ENCODE peak calls at places on chromosomes 5 and 9, in six cellular contexts. One of them, this sample, is unnamed.

GRCh38 chr9:86865957-86866356 is 81.3 kb downstream of the GAS1 start:
- DNase-seq in lung: no peak
- DNase-seq in CD8-positive, alpha-beta T cell: no peak
- DNase-seq in GM12865: no peak
- DNase-seq in cardiac muscle cell: no peak
- DNase-seq in RWPE2: no peak
- DNase-seq in this sample: no peak

GRCh38 chr9:36665921-36666429 is 93.3 kb downstream of the MELK start:
- DNase-seq in GM12865: peak; percentile 54
- DNase-seq in lung: no peak
- DNase-seq in CD8-positive, alpha-beta T cell: no peak
- DNase-seq in cardiac muscle cell: no peak
- DNase-seq in RWPE2: no peak
- DNase-seq in this sample: peak; percentile 45

GRCh38 chr9:112894699-112895098 is 4.0 kb upstream of the SLC46A2 start:
- DNase-seq in cardiac muscle cell: no peak
- DNase-seq in lung: no peak
- DNase-seq in RWPE2: no peak
- DNase-seq in GM12865: no peak
- DNase-seq in CD8-positive, alpha-beta T cell: no peak
- DNase-seq in this sample: no peak

GRCh38 chr5:142904421-142904820 is 134.2 kb downstream of the ARHGAP26 start:
- DNase-seq in RWPE2: peak; percentile 82
- DNase-seq in cardiac muscle cell: no peak
- DNase-seq in lung: no peak
- DNase-seq in GM12865: no peak
- DNase-seq in CD8-positive, alpha-beta T cell: no peak
- DNase-seq in this sample: no peak

GRCh38 chr5:9653811-9654210 is 23.7 kb upstream of the TAS2R1 start:
- DNase-seq in lung: no peak
- DNase-seq in CD8-positive, alpha-beta T cell: no peak
- DNase-seq in cardiac muscle cell: peak; percentile 78
- DNase-seq in GM12865: peak; percentile 67
- DNase-seq in RWPE2: no peak
- DNase-seq in this sample: peak; percentile 94

GRCh38 chr9:124284940-124285441 is 27.2 kb downstream of the NEK6 start:
- DNase-seq in cardiac muscle cell: no peak
- DNase-seq in GM12865: no peak
- DNase-seq in RWPE2: no peak
- DNase-seq in CD8-positive, alpha-beta T cell: no peak
- DNase-seq in lung: no peak
- DNase-seq in this sample: peak; percentile 70

GRCh38 chr9:127049044-127049443 is 73.4 kb downstream of the ANGPTL2 start:
- DNase-seq in CD8-positive, alpha-beta T cell: peak; percentile 3
- DNase-seq in lung: peak; percentile 49
- DNase-seq in cardiac muscle cell: no peak
- DNase-seq in RWPE2: no peak
- DNase-seq in GM12865: peak; percentile 78
- DNase-seq in this sample: peak; percentile 92

GRCh38 chr9:73116030-73116429 is 35.6 kb upstream of the ANXA1 start:
- DNase-seq in RWPE2: no peak
- DNase-seq in CD8-positive, alpha-beta T cell: no peak
- DNase-seq in GM12865: no peak
- DNase-seq in cardiac muscle cell: no peak
- DNase-seq in lung: no peak
- DNase-seq in this sample: peak; percentile 81

GRCh38 chr5:134406390-134406789 is 5.3 kb downstream of the CDKN2AIPNL start:
- DNase-seq in CD8-positive, alpha-beta T cell: no peak
- DNase-seq in GM12865: no peak
- DNase-seq in lung: no peak
- DNase-seq in cardiac muscle cell: no peak
- DNase-seq in RWPE2: no peak
- DNase-seq in this sample: no peak

GRCh38 chr5:128271071-128271470 is 187.5 kb downstream of the SLC12A2 start:
- DNase-seq in lung: no peak
- DNase-seq in CD8-positive, alpha-beta T cell: no peak
- DNase-seq in RWPE2: no peak
- DNase-seq in GM12865: no peak
- DNase-seq in cardiac muscle cell: no peak
- DNase-seq in this sample: no peak

GRCh38 chr5:112957970-112958773 is 18.4 kb upstream of the DCP2 start:
- DNase-seq in lung: peak; percentile 67
- DNase-seq in cardiac muscle cell: no peak
- DNase-seq in RWPE2: peak; percentile 92
- DNase-seq in GM12865: peak; percentile 75
- DNase-seq in CD8-positive, alpha-beta T cell: no peak
- DNase-seq in this sample: peak; percentile 96

GRCh38 chr9:99713838-99714306 is 107.8 kb upstream of the NR4A3 start:
- DNase-seq in lung: no peak
- DNase-seq in GM12865: no peak
- DNase-seq in CD8-positive, alpha-beta T cell: no peak
- DNase-seq in RWPE2: no peak
- DNase-seq in cardiac muscle cell: no peak
- DNase-seq in this sample: no peak

GRCh38 chr9:33143241-33143642 is 23.9 kb downstream of the B4GALT1 start:
- DNase-seq in lung: peak; percentile 72
- DNase-seq in RWPE2: no peak
- DNase-seq in GM12865: peak; percentile 56
- DNase-seq in CD8-positive, alpha-beta T cell: no peak
- DNase-seq in cardiac muscle cell: no peak
- DNase-seq in this sample: peak; percentile 89
- H3K4me3 ChIP-seq in lung: no peak overlapping the region
- H3K4me3 ChIP-seq in RWPE2: no peak overlapping the region
- H3K4me3 ChIP-seq in GM12865: no peak overlapping the region
- H3K4me3 ChIP-seq in CD8-positive, alpha-beta T cell: peak overlapping the region; percentile 34
- H3K4me3 ChIP-seq in cardiac muscle cell: no peak overlapping the region
- H3K4me3 ChIP-seq in this sample: no peak overlapping the region

DNA sequence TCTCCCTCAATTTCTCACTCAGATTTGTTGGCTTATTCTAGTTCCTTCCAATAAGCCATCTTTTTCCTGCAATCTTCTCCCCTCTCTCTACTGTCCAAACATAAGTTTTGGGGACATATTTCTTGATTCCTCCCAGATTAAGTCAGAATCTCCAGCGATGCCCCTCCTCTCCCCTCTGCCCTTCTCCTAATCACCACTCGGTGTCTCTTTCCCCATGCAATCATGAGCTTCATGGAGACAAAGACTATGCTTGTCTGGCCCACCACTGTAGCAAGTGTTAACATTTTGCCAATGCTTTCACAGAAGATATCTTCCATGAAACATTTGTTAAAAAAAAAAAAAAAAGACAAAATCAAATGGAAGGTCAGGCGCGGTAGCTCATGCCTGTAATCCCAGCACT is 42.4 kb downstream of the PDE6A start:
- DNase-seq in RWPE2: no peak
- DNase-seq in cardiac muscle cell: no peak
- DNase-seq in GM12865: no peak
- DNase-seq in lung: no peak
- DNase-seq in CD8-positive, alpha-beta T cell: no peak
- DNase-seq in this sample: no peak
- TF ChIP-seq CTCF in RWPE2: peak; percentile 51
- TF ChIP-seq CTCF in cardiac muscle cell: no peak
- TF ChIP-seq CTCF in GM12865: no peak
- TF ChIP-seq CTCF in lung: no peak
- TF ChIP-seq CTCF in CD8-positive, alpha-beta T cell: no peak
- TF ChIP-seq CTCF in this sample: peak; percentile 25

DNA sequence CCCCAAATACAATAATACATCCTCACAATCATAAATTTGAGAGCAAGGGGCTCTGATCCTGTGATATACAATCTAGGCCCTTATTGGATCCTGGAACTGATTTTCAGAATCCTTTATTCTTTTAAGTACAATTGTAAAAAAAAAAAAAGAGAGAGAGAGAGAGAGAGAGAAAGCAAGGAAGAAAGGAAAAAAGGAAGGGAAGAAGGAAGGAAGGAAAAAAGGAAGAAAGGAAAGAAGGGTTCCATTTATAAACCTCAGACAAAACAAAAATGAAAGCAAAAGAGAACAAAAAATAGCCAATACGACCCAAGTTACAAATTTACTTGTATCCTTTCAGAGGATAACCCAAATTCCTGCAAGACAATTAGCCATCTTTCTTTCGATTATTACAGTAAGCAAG is 543.1 kb downstream of the RAB3C start:
- DNase-seq in cardiac muscle cell: no peak
- DNase-seq in lung: no peak
- DNase-seq in GM12865: no peak
- DNase-seq in CD8-positive, alpha-beta T cell: no peak
- DNase-seq in RWPE2: no peak
- DNase-seq in this sample: peak; percentile 26
- H3K4me3 ChIP-seq in cardiac muscle cell: no peak overlapping the region
- H3K4me3 ChIP-seq in lung: no peak overlapping the region
- H3K4me3 ChIP-seq in GM12865: no peak overlapping the region
- H3K4me3 ChIP-seq in CD8-positive, alpha-beta T cell: no peak overlapping the region
- H3K4me3 ChIP-seq in RWPE2: no peak overlapping the region
- H3K4me3 ChIP-seq in this sample: no peak overlapping the region

DNA sequence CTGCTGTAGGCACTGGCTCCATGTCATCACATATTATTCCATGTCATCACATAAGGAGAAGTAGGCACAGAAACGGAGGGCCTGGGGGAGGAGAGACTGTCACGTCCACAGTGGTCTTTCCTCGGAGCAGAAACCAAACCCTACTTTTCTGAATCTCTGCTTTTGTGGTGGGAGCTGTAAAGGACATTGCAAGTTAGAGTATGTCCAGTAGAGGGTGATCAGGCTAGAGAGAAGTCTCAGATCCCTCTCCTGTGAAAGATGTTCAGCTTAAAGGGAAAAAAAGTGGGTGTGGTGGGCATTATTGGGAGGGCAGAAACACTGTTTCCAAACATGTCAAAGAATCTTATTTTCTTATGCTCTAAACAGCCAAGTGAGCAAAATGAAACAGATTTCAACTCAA is 19.4 kb upstream of the FBP2 start:
- DNase-seq in GM12865: no peak
- DNase-seq in CD8-positive, alpha-beta T cell: no peak
- DNase-seq in RWPE2: no peak
- DNase-seq in cardiac muscle cell: no peak
- DNase-seq in lung: no peak
- DNase-seq in this sample: peak; percentile 19
- TF ChIP-seq CTCF in GM12865: no peak
- TF ChIP-seq CTCF in CD8-positive, alpha-beta T cell: no peak
- TF ChIP-seq CTCF in RWPE2: no peak
- TF ChIP-seq CTCF in cardiac muscle cell: peak; percentile 20
- TF ChIP-seq CTCF in lung: no peak
- TF ChIP-seq CTCF in this sample: peak; percentile 42

GRCh38 chr5:35924122-35924949 is 14.1 kb downstream of the CAPSL start:
- DNase-seq in GM12865: no peak
- DNase-seq in CD8-positive, alpha-beta T cell: no peak
- DNase-seq in lung: no peak
- DNase-seq in RWPE2: no peak
- DNase-seq in cardiac muscle cell: no peak
- DNase-seq in this sample: peak; percentile 78

GRCh38 chr5:35926389-35927051 is 11.9 kb downstream of the CAPSL start:
- DNase-seq in lung: peak; percentile 44
- DNase-seq in cardiac muscle cell: peak; percentile 74
- DNase-seq in GM12865: peak; percentile 68
- DNase-seq in RWPE2: no peak
- DNase-seq in CD8-positive, alpha-beta T cell: peak; percentile 48
- DNase-seq in this sample: peak; percentile 68

GRCh38 chr5:35921930-35922329 is 16.5 kb downstream of the CAPSL start:
- DNase-seq in GM12865: no peak
- DNase-seq in CD8-positive, alpha-beta T cell: no peak
- DNase-seq in cardiac muscle cell: no peak
- DNase-seq in lung: no peak
- DNase-seq in RWPE2: no peak
- DNase-seq in this sample: no peak

GRCh38 chr5:35922468-35922867 is 16.0 kb downstream of the CAPSL start:
- DNase-seq in RWPE2: no peak
- DNase-seq in CD8-positive, alpha-beta T cell: no peak
- DNase-seq in cardiac muscle cell: no peak
- DNase-seq in GM12865: no peak
- DNase-seq in lung: no peak
- DNase-seq in this sample: no peak

GRCh38 chr5:35924950-35925722 is 13.3 kb downstream of the CAPSL start:
- DNase-seq in GM12865: peak; percentile 89
- DNase-seq in RWPE2: peak; percentile 86
- DNase-seq in CD8-positive, alpha-beta T cell: peak; percentile 78
- DNase-seq in lung: peak; percentile 40
- DNase-seq in cardiac muscle cell: peak; percentile 74
- DNase-seq in this sample: peak; percentile 81
- H3K4me3 ChIP-seq in GM12865: no peak overlapping the region
- H3K4me3 ChIP-seq in RWPE2: no peak overlapping the region
- H3K4me3 ChIP-seq in CD8-positive, alpha-beta T cell: peak overlapping the region; percentile 26
- H3K4me3 ChIP-seq in lung: no peak overlapping the region
- H3K4me3 ChIP-seq in cardiac muscle cell: no peak overlapping the region
- H3K4me3 ChIP-seq in this sample: peak overlapping the region; percentile 11

DNA sequence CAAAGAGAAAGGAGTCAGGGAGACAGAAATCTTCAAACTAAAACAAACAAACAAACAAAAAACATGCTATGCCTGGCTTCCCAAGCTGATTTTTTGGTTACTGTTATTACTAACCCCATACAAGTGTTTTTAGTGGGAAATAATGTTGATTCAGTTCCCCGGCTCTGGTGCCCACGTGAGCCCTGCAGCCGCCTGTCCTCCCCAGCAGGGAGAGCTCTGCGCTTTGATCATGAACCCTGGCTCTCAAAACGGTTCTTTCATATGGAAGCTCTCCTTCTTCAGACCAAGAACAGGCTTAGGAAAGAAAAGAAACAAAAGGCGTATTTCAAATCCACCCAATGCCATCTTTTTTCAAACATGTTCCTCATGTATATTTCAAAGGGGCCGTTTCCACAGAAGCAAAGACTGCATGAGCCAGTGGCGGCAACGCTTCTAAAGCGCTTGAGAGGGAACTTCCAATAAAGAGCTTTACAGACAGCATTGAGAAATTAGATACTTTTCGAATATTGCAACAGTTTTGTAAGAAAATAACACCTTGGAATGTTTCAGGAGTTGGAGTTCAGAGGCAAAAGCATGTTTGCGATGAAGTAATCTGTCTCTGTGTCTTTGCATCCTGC is 74.8 kb downstream of the ICE1 start:
- DNase-seq in CD8-positive, alpha-beta T cell: no peak
- DNase-seq in lung: peak; percentile 48
- DNase-seq in GM12865: peak; percentile 54
- DNase-seq in cardiac muscle cell: peak; percentile 79
- DNase-seq in RWPE2: no peak
- DNase-seq in this sample: peak; percentile 87
- TF ChIP-seq CTCF in CD8-positive, alpha-beta T cell: peak; percentile 30
- TF ChIP-seq CTCF in lung: peak; percentile 22
- TF ChIP-seq CTCF in GM12865: peak; percentile 55
- TF ChIP-seq CTCF in cardiac muscle cell: peak; percentile 83
- TF ChIP-seq CTCF in RWPE2: peak; percentile 90
- TF ChIP-seq CTCF in this sample: peak; percentile 92